ENCODE peak calls at places on chromosomes 6 and 20, in four cellular contexts. I is psoas muscle, K is tibial artery, C is AG10803. W is an unnamed sample.

GRCh38 chr6:80771941-80772340 is 665.5 kb downstream of the BCKDHB start:
- DNase-seq in C (peak), I (no peak), K (no peak), W (no peak)

GRCh38 chr6:157222201-157222981 is 100.9 kb downstream of the TMEM242 start:
- DNase-seq in C (no peak), K (peak), I (no peak), W (no peak)

GRCh38 chr20:22921595-22922421 is 113.3 kb upstream of the SSTR4 start:
- DNase-seq in I (no peak), C (peak), K (no peak), W (no peak)

GRCh38 chr6:42010185-42010872 is 40.0 kb upstream of the TAF8 start:
- DNase-seq in I (no peak), C (no peak), K (no peak), W (peak)

GRCh38 chr6:27332692-27333641 is 20.9 kb upstream of the POM121L2 start:
- DNase-seq in I (no peak), K (no peak), C (peak), W (peak)

GRCh38 chr6:35354361-35355135 is 12.2 kb downstream of the PPARD start:
- DNase-seq in K (no peak), C (no peak), I (no peak), W (no peak)

GRCh38 chr6:150025201-150025917 is at the start of gene RAET1L:
- DNase-seq in K (no peak), C (peak), I (peak), W (peak)

GRCh38 chr6:160930547-160931377 is 60.8 kb upstream of the MAP3K4 start:
- DNase-seq in C (peak), I (peak), K (peak), W (peak)

GRCh38 chr6:16684195-16684689 is 77.0 kb downstream of the ATXN1 start:
- DNase-seq in C (no peak), K (no peak), I (no peak), W (no peak)

GRCh38 chr6:128807577-128807976 is 75.4 kb upstream of the LAMA2 start:
- DNase-seq in C (peak), I (no peak), K (no peak), W (no peak)

GRCh38 chr20:61777773-61778484 is 287.8 kb downstream of the TAF4 start:
- DNase-seq in K (no peak), C (no peak), I (no peak), W (no peak)

GRCh38 chr20:64143018-64143801 is 21.0 kb upstream of the MYT1 start:
- DNase-seq in C (no peak), K (peak), I (no peak), W (no peak)

GRCh38 chr6:33592280-33592594 is 12.2 kb upstream of the BAK1 start:
- DNase-seq in I (no peak), C (no peak), K (no peak), W (no peak)

GRCh38 chr20:20887593-20888272 is 175.3 kb upstream of the RALGAPA2 start:
- DNase-seq in C (no peak), K (no peak), I (no peak), W (no peak)

GRCh38 chr6:97594834-97595233 is 311.8 kb upstream of the MMS22L start:
- DNase-seq in C (peak), K (no peak), I (no peak), W (no peak)

GRCh38 chr20:12270863-12271262 is 353.2 kb downstream of the BTBD3 start:
- DNase-seq in C (no peak), I (no peak), K (no peak), W (no peak)

GRCh38 chr20:53749499-53749898 is 155.9 kb upstream of the ZNF217 start:
- DNase-seq in K (no peak), C (no peak), I (no peak), W (no peak)

GRCh38 chr6:100184473-100184872 is 190.4 kb upstream of the MCHR2 start:
- DNase-seq in C (no peak), I (no peak), K (no peak), W (no peak)

GRCh38 chr6:111871207-111871606 is 2.0 kb downstream of the FYN start:
- DNase-seq in C (peak), I (no peak), K (no peak), W (peak)

GRCh38 chr6:16316741-16317251 is 78.4 kb downstream of the GMPR start:
- DNase-seq in C (peak), I (no peak), K (peak), W (peak)

GRCh38 chr20:58892126-58892931 is 39.8 kb downstream of the GNAS start:
- DNase-seq in K (peak), C (peak), I (peak), W (peak)
- TF ChIP-seq CTCF in K (no peak), C (no peak), I (no peak), W (no peak)

GRCh38 chr6:169212897-169213813 is 40.5 kb downstream of the THBS2 start:
- DNase-seq in K (peak), C (peak), I (peak), W (peak)
- TF ChIP-seq CTCF in K (peak), C (peak), I (peak), W (no peak)

DNA sequence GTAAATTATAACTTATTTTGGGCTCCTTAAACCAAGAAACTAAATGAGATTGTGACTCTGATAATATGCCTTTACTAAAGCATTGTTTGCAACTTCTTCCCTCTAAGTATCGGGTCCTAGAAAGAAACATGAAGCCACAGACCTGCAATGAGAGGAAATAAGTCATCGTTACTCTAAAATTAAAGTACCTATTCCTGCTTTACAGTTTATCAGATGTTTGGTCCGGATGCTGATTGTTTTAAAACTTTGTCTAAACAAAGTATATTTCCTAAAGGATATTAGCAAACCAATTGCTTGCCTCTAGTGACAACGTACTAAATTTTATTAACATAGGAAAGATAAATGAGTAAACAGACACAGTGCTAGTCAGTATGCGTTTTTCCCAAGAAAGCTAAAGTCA is 216.8 kb downstream of the GJA1 start:
- DNase-seq in C (no peak), I (no peak), K (no peak), W (no peak)
- TF ChIP-seq CTCF in C (no peak), I (no peak), K (no peak), W (no peak)

DNA sequence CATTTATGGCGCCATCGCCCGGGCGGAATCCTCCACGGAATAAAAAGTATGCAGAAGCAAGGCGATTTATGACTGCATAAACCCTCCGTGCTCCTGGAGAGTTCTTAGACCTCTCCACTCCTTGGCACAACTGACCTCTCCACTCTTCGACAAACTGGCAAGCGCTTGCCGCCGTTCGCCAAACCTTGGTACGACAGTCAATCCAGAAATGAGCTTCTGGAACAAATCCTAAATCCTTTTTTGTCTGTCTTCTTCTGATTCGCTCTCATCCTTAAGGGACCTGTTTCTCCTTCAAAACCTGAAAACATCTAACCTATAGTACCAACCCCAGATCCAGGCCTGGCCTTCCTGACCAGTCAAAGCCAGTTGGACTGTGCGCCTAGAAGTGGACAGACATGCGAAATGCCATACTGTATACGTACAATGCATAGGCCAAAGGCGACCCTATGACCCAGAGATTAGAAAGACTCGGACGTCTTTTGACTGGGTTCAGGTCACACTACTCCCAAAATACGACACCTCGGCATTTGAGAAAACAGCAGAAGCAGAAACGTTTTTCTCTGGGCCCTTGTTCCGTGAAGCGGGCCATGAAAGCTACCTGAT is 59.4 kb downstream of the TRIM27 start:
- DNase-seq in K (no peak), I (no peak), C (no peak), W (no peak)
- TF ChIP-seq CTCF in K (no peak), I (no peak), C (peak), W (no peak)

DNA sequence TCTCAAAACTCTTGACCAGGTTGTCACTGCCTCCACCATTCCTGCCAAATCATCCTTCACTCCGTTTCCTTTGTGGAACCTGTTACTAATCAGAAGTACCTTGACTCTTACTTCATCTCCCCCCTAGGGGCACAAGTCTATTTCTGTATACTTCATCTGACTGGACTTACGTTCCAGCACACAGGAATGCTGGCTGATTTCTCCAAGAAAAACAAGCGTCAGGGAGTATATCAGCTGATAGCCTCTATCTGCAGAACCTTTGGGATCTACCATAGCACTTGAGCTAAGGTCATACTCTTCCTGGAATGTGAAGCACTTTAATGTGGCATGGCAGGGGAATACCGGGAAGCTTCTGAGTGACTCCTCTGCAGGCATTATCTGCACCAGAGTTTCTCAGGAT is 178.1 kb upstream of the MOCS1 start:
- DNase-seq in K (no peak), C (no peak), I (no peak), W (no peak)
- TF ChIP-seq CTCF in K (no peak), C (no peak), I (no peak), W (no peak)

DNA sequence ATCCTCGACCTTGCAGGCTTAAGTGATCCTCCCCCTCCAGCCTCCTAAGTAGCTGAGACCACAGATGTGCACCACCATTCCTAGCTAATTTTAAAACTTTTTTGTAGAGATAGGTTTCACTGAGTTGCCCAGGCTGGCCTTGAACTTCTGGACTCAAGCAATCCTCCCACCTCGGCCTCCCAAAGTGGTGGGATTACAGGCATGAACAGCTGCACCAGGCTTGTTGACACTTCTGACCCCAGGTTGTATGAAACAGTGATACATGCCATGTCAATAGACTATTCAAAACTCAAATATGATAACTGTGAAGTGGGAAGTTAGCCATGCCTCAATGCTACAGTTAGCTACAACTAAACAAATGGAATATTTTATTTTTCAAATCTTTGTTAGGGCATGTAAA is 20.1 kb upstream of the SHLD1 start:
- DNase-seq in C (no peak), I (no peak), K (no peak), W (no peak)
- TF ChIP-seq CTCF in C (no peak), I (no peak), K (no peak), W (no peak)

GRCh38 chr6:105243487-105243886 is 63.7 kb upstream of the POPDC3 start:
- DNase-seq in K (no peak), C (no peak), I (no peak), W (no peak)
- TF ChIP-seq CTCF in K (no peak), C (no peak), I (no peak), W (no peak)

DNA sequence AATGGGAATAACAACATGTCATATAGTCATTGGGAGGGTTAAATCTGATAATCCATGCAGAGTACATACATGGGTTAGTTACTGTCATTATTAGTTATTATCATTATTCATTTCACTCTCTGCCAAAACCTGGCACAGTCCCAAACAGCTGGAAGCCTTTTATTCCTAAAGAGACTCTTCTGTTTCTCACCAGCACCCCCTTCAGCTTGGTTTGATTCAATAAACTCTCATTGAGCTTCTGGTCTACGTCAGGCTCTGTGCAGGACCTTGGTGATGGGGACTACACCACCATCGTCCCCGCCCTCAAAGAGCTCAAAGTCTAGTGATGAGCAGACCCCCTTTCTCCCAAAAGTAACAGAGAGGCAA is 2.3 kb downstream of the KCNK15 start:
- DNase-seq in I (no peak), K (no peak), C (no peak), W (no peak)
- TF ChIP-seq CTCF in I (no peak), K (no peak), C (no peak), W (no peak)

W was measured in activated CD8-positive, alpha-beta T cell treated with anti-CD3 and anti-CD28 coated beads for 36 hours.